ENCODE peak calls at places on chromosome 16, in seven cellular contexts. O is AG10803; J is coronary artery; Y is CD8-positive, alpha-beta T cell; R is stomach; T is left ventricle myocardium inferior; P is A549. X is an unnamed sample.

GRCh38 chr16:86134802-86135461 is 236.0 kb downstream of the IRF8 start:
- DNase-seq in O (peak), J (no peak), Y (no peak), R (no peak), T (no peak), P (no peak), X (no peak)

GRCh38 chr16:79752421-79752820 is 151.9 kb upstream of the MAF start:
- DNase-seq in O (no peak), J (no peak), Y (no peak), R (no peak), T (no peak), P (no peak), X (peak)

GRCh38 chr16:28257256-28257655 is 35.1 kb upstream of the SBK1 start:
- DNase-seq in O (no peak), J (no peak), Y (no peak), R (no peak), T (no peak), P (no peak), X (no peak)

GRCh38 chr16:72172105-72173034 is at the start of gene PMFBP1:
- DNase-seq in O (peak), J (no peak), Y (no peak), R (no peak), T (no peak), P (peak), X (peak)

GRCh38 chr16:85720319-85720637 is 30.6 kb downstream of the C16orf74 start:
- DNase-seq in O (peak), J (no peak), Y (no peak), R (peak), T (peak), P (no peak), X (peak)

GRCh38 chr16:53094013-53094630 is 39.3 kb downstream of the CHD9 start:
- DNase-seq in O (no peak), J (no peak), Y (peak), R (peak), T (peak), P (peak), X (no peak)

GRCh38 chr16:70473446-70474319 is 19.3 kb downstream of the FCSK start:
- DNase-seq in O (no peak), J (no peak), Y (no peak), R (no peak), T (no peak), P (no peak), X (no peak)

GRCh38 chr16:31201511-31202401 is 804 bp downstream of the PYCARD start:
- DNase-seq in O (no peak), J (no peak), Y (peak), R (peak), T (peak), P (no peak), X (peak)

GRCh38 chr16:2236362-2237075 is at the start of gene DNASE1L2:
- DNase-seq in O (no peak), J (no peak), Y (no peak), R (peak), T (no peak), P (no peak), X (peak)

GRCh38 chr16:3950343-3951193 is 70.1 kb upstream of the CREBBP start:
- DNase-seq in O (peak), J (peak), Y (no peak), R (peak), T (peak), P (no peak), X (peak)

GRCh38 chr16:450800-451512 is 25.5 kb downstream of the RAB11FIP3 start:
- DNase-seq in O (no peak), J (no peak), Y (no peak), R (no peak), T (no peak), P (no peak), X (peak)

GRCh38 chr16:67865318-67865717 is 7.5 kb upstream of the EDC4 start:
- DNase-seq in O (peak), J (no peak), Y (no peak), R (peak), T (no peak), P (peak), X (peak)

GRCh38 chr16:4373909-4374742 is 2.5 kb downstream of the VASN start:
- DNase-seq in O (peak), J (peak), Y (peak), R (peak), T (peak), P (peak), X (peak)

GRCh38 chr16:27982184-27982583 is 81.3 kb downstream of the GSG1L start:
- DNase-seq in O (no peak), J (peak), Y (no peak), R (no peak), T (no peak), P (no peak), X (no peak)

GRCh38 chr16:4010225-4011158 is 105.8 kb downstream of the ADCY9 start:
- DNase-seq in O (no peak), J (no peak), Y (no peak), R (no peak), T (no peak), P (no peak), X (no peak)

GRCh38 chr16:74622005-74622404 is 15.1 kb upstream of the GLG1 start:
- DNase-seq in O (no peak), J (no peak), Y (no peak), R (peak), T (no peak), P (no peak), X (no peak)

GRCh38 chr16:4338125-4338582 is 13.0 kb downstream of the PAM16 start:
- DNase-seq in O (no peak), J (no peak), Y (no peak), R (no peak), T (no peak), P (no peak), X (no peak)

GRCh38 chr16:65531475-65531874 is 409.6 kb upstream of the CDH11 start:
- DNase-seq in O (no peak), J (no peak), Y (no peak), R (no peak), T (no peak), P (no peak), X (no peak)

GRCh38 chr16:31120129-31120528 is 2.7 kb downstream of the KAT8 start:
- DNase-seq in O (no peak), J (no peak), Y (no peak), R (no peak), T (no peak), P (no peak), X (no peak)

GRCh38 chr16:14286381-14287230 is 215.5 kb downstream of the MRTFB start:
- DNase-seq in O (no peak), J (no peak), Y (peak), R (no peak), T (no peak), P (no peak), X (peak)

GRCh38 chr16:280005-280421 is 378 bp upstream of the ARHGDIG start:
- DNase-seq in O (no peak), J (no peak), Y (no peak), R (no peak), T (no peak), P (no peak), X (no peak)

GRCh38 chr16:2250652-2251280 is 621 bp downstream of the ECI1 start:
- DNase-seq in O (peak), J (no peak), Y (peak), R (peak), T (no peak), P (no peak), X (no peak)

GRCh38 chr16:73390936-73391335 is 343.0 kb upstream of the ZFHX3 start:
- DNase-seq in O (peak), J (no peak), Y (no peak), R (no peak), T (no peak), P (no peak), X (no peak)

GRCh38 chr16:15403392-15403995 is 7.9 kb downstream of the MPV17L start:
- DNase-seq in O (peak), J (no peak), Y (no peak), R (no peak), T (no peak), P (no peak), X (no peak)

GRCh38 chr16:75555213-75555706 is 792 bp downstream of the TMEM231 start:
- DNase-seq in O (peak), J (peak), Y (no peak), R (peak), T (peak), P (peak), X (peak)

GRCh38 chr16:55324491-55325447 is 766 bp downstream of the IRX6 start:
- DNase-seq in O (peak), J (no peak), Y (no peak), R (no peak), T (no peak), P (no peak), X (peak)

GRCh38 chr16:55328611-55329569 is 4.9 kb downstream of the IRX6 start:
- DNase-seq in O (no peak), J (no peak), Y (no peak), R (no peak), T (no peak), P (no peak), X (no peak)

GRCh38 chr16:55323637-55324490 is at the start of gene IRX6:
- DNase-seq in O (peak), J (no peak), Y (no peak), R (no peak), T (peak), P (peak), X (peak)

GRCh38 chr16:55325458-55326109 is 1.6 kb downstream of the IRX6 start:
- DNase-seq in O (no peak), J (no peak), Y (no peak), R (no peak), T (no peak), P (no peak), X (no peak)

DNA sequence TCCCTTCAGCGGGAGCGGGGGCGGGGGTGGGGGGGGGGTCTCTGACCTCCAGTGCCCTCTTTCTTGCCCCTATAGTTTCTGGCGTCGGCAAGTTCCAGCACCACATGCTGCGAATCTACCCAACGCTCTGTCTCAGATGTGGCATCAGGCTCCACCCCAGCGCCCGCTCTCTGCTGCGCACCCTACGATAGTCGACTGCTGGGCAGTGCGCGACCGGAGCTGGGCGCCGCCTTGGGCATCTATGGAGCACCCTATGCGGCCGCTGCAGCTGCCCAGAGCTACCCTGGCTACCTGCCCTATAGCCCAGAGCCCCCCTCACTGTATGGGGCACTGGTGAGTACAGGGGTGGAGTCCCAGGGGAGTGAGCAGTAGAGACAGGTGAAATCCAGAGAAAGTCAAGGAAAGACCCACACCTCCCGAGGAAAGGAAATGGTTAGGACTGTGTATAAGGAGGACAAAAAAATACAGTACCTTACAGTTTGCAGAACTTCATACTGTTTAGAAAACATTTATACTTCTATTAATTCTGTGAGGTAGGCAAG is 2.3 kb downstream of the IRX6 start:
- DNase-seq in O (no peak), J (no peak), Y (no peak), R (no peak), T (no peak), P (no peak), X (no peak)
- H3K4me3 ChIP-seq in O (no peak), J (no peak), Y (no peak), R (no peak), T (no peak), P (no peak), X (no peak)

GRCh38 chr16:68978303-68978954 is 127.0 kb upstream of the HAS3 start:
- DNase-seq in O (no peak), J (no peak), Y (no peak), R (no peak), T (no peak), P (no peak), X (no peak)

GRCh38 chr16:68969338-68969737 is 126.0 kb downstream of the TANGO6 start:
- DNase-seq in O (no peak), J (no peak), Y (no peak), R (no peak), T (no peak), P (no peak), X (no peak)

GRCh38 chr16:68972008-68972407 is 128.7 kb downstream of the TANGO6 start:
- DNase-seq in O (no peak), J (no peak), Y (no peak), R (no peak), T (no peak), P (no peak), X (no peak)

GRCh38 chr16:68973611-68974120 is 130.3 kb downstream of the TANGO6 start:
- DNase-seq in O (no peak), J (no peak), Y (no peak), R (no peak), T (no peak), P (no peak), X (no peak)

GRCh38 chr16:68972720-68973119 is 129.4 kb downstream of the TANGO6 start:
- DNase-seq in O (peak), J (no peak), Y (no peak), R (no peak), T (no peak), P (peak), X (peak)
- TF ChIP-seq CTCF in O (peak), J (no peak), Y (no peak), R (no peak), T (peak), P (peak), X (peak)

GRCh38 chr16:30054451-30054850 is 11.1 kb upstream of the ALDOA start:
- DNase-seq in O (no peak), J (no peak), Y (no peak), R (no peak), T (no peak), P (no peak), X (no peak)
- H3K4me3 ChIP-seq in O (no peak), J (no peak), Y (no peak), R (no peak), T (no peak), P (no peak), X (peak)

DNA sequence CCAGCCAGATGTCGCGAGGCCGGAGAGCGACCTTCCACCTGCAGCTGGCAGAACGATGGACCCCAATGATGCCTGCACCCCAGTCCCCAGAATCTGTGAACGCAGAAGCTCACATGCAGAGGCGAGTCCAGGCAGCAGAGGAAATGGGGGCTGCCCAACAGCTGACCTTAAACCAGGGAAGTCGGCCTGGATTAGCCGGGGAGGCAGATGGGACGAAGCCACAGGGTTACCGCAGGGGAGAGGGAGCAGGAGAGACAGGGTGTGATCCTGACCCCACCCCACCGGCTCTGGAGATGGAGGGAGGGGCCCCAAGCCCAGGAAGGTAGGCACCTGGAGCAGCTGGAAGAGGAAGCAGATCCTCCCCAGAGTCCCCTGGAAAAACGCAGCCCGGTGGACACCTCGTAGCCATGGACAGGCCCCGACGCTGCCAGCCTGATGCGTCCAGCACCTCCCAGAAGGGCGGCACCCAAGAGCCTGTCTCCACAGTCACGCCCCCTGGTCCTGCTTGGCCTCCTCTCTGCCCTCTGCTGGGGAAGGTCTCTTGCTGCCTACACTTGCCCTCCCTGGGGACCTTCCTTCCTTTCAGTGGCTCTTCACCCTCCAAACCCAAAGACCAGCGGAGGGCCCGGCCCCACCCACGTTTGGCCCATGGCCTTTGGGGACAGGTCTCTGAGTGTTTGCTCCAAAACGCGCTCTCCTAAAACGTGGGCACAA is 37.3 kb downstream of the PIEZO1 start:
- DNase-seq in O (no peak), J (no peak), Y (no peak), R (peak), T (no peak), P (peak), X (no peak)
- TF ChIP-seq CTCF in O (peak), J (no peak), Y (no peak), R (no peak), T (no peak), P (peak), X (peak)